ENCODE peak calls at places on chromosomes 16 and 17, in nine cellular contexts. One of them, this sample, is unnamed.

GRCh38 chr17:41334899-41335298 is 15.7 kb downstream of the KRT33A start:
- DNase-seq in cardiac fibroblast: no peak
- DNase-seq in neural progenitor cell: no peak
- DNase-seq in lung: no peak
- DNase-seq in choroid plexus epithelial cell: no peak
- DNase-seq in dorsolateral prefrontal cortex: no peak
- DNase-seq in fibroblast of lung: no peak
- DNase-seq in AG04450: no peak
- DNase-seq in mucosa of descending colon: no peak
- DNase-seq in this sample: no peak

GRCh38 chr16:56450275-56450889 is 750 bp downstream of the NUDT21 start:
- DNase-seq in mucosa of descending colon: no peak
- DNase-seq in fibroblast of lung: peak
- DNase-seq in dorsolateral prefrontal cortex: no peak
- DNase-seq in choroid plexus epithelial cell: peak
- DNase-seq in AG04450: no peak
- DNase-seq in lung: no peak
- DNase-seq in cardiac fibroblast: peak
- DNase-seq in neural progenitor cell: peak
- DNase-seq in this sample: peak

GRCh38 chr17:78991906-78992532 is 12.3 kb upstream of the LGALS3BP start:
- DNase-seq in cardiac fibroblast: no peak
- DNase-seq in fibroblast of lung: no peak
- DNase-seq in mucosa of descending colon: no peak
- DNase-seq in AG04450: no peak
- DNase-seq in neural progenitor cell: no peak
- DNase-seq in dorsolateral prefrontal cortex: peak
- DNase-seq in choroid plexus epithelial cell: no peak
- DNase-seq in lung: no peak
- DNase-seq in this sample: no peak

GRCh38 chr16:54128629-54129230 is 157.9 kb downstream of the IRX3 start:
- DNase-seq in mucosa of descending colon: no peak
- DNase-seq in fibroblast of lung: no peak
- DNase-seq in AG04450: no peak
- DNase-seq in choroid plexus epithelial cell: no peak
- DNase-seq in lung: no peak
- DNase-seq in neural progenitor cell: no peak
- DNase-seq in cardiac fibroblast: peak
- DNase-seq in dorsolateral prefrontal cortex: no peak
- DNase-seq in this sample: no peak

GRCh38 chr17:56918916-56919315 is 5.1 kb upstream of the TRIM25 start:
- DNase-seq in choroid plexus epithelial cell: peak
- DNase-seq in dorsolateral prefrontal cortex: no peak
- DNase-seq in lung: no peak
- DNase-seq in neural progenitor cell: no peak
- DNase-seq in AG04450: no peak
- DNase-seq in cardiac fibroblast: peak
- DNase-seq in fibroblast of lung: peak
- DNase-seq in mucosa of descending colon: no peak
- DNase-seq in this sample: peak

GRCh38 chr17:76926237-76926866 is 58.1 kb downstream of the MGAT5B start:
- DNase-seq in neural progenitor cell: no peak
- DNase-seq in dorsolateral prefrontal cortex: no peak
- DNase-seq in mucosa of descending colon: no peak
- DNase-seq in lung: no peak
- DNase-seq in AG04450: no peak
- DNase-seq in fibroblast of lung: no peak
- DNase-seq in cardiac fibroblast: no peak
- DNase-seq in choroid plexus epithelial cell: no peak
- DNase-seq in this sample: no peak

GRCh38 chr17:42667088-42667951 is 8.2 kb downstream of the TUBG2 start:
- DNase-seq in lung: peak
- DNase-seq in dorsolateral prefrontal cortex: peak
- DNase-seq in cardiac fibroblast: peak
- DNase-seq in mucosa of descending colon: peak
- DNase-seq in AG04450: no peak
- DNase-seq in fibroblast of lung: peak
- DNase-seq in neural progenitor cell: no peak
- DNase-seq in choroid plexus epithelial cell: peak
- DNase-seq in this sample: peak

GRCh38 chr16:8660841-8661301 is 13.5 kb upstream of the ABAT start:
- DNase-seq in cardiac fibroblast: peak
- DNase-seq in AG04450: peak
- DNase-seq in lung: peak
- DNase-seq in mucosa of descending colon: peak
- DNase-seq in choroid plexus epithelial cell: peak
- DNase-seq in neural progenitor cell: peak
- DNase-seq in dorsolateral prefrontal cortex: peak
- DNase-seq in fibroblast of lung: peak
- DNase-seq in this sample: peak

GRCh38 chr16:30660424-30661251 is 2.4 kb downstream of the FBRS start:
- DNase-seq in choroid plexus epithelial cell: peak
- DNase-seq in neural progenitor cell: no peak
- DNase-seq in cardiac fibroblast: peak
- DNase-seq in fibroblast of lung: no peak
- DNase-seq in lung: no peak
- DNase-seq in dorsolateral prefrontal cortex: no peak
- DNase-seq in AG04450: no peak
- DNase-seq in mucosa of descending colon: peak
- DNase-seq in this sample: no peak

GRCh38 chr16:50196736-50197135 is 43.6 kb downstream of the TENT4B start:
- DNase-seq in lung: no peak
- DNase-seq in dorsolateral prefrontal cortex: no peak
- DNase-seq in neural progenitor cell: no peak
- DNase-seq in AG04450: no peak
- DNase-seq in fibroblast of lung: peak
- DNase-seq in mucosa of descending colon: no peak
- DNase-seq in choroid plexus epithelial cell: peak
- DNase-seq in cardiac fibroblast: peak
- DNase-seq in this sample: peak

GRCh38 chr16:64771273-64771672 is 350.6 kb downstream of the CDH11 start:
- DNase-seq in AG04450: no peak
- DNase-seq in dorsolateral prefrontal cortex: peak
- DNase-seq in fibroblast of lung: no peak
- DNase-seq in neural progenitor cell: no peak
- DNase-seq in choroid plexus epithelial cell: no peak
- DNase-seq in lung: no peak
- DNase-seq in mucosa of descending colon: peak
- DNase-seq in cardiac fibroblast: no peak
- DNase-seq in this sample: no peak

GRCh38 chr17:40350410-40351184 is 13.9 kb downstream of the GJD3 start:
- DNase-seq in neural progenitor cell: peak
- DNase-seq in dorsolateral prefrontal cortex: no peak
- DNase-seq in AG04450: no peak
- DNase-seq in lung: no peak
- DNase-seq in mucosa of descending colon: no peak
- DNase-seq in choroid plexus epithelial cell: no peak
- DNase-seq in fibroblast of lung: no peak
- DNase-seq in cardiac fibroblast: peak
- DNase-seq in this sample: no peak

GRCh38 chr17:75153854-75154194 is 488 bp downstream of the JPT1 start:
- DNase-seq in choroid plexus epithelial cell: no peak
- DNase-seq in fibroblast of lung: no peak
- DNase-seq in mucosa of descending colon: peak
- DNase-seq in AG04450: no peak
- DNase-seq in lung: no peak
- DNase-seq in dorsolateral prefrontal cortex: peak
- DNase-seq in cardiac fibroblast: no peak
- DNase-seq in neural progenitor cell: no peak
- DNase-seq in this sample: no peak

GRCh38 chr17:9893606-9894005 is 11.5 kb downstream of the RCVRN start:
- DNase-seq in mucosa of descending colon: no peak
- DNase-seq in AG04450: no peak
- DNase-seq in fibroblast of lung: no peak
- DNase-seq in choroid plexus epithelial cell: peak
- DNase-seq in dorsolateral prefrontal cortex: no peak
- DNase-seq in cardiac fibroblast: no peak
- DNase-seq in lung: no peak
- DNase-seq in neural progenitor cell: no peak
- DNase-seq in this sample: peak

GRCh38 chr17:14337596-14338079 is 36.8 kb downstream of the HS3ST3B1 start:
- DNase-seq in dorsolateral prefrontal cortex: no peak
- DNase-seq in AG04450: no peak
- DNase-seq in cardiac fibroblast: no peak
- DNase-seq in fibroblast of lung: no peak
- DNase-seq in lung: no peak
- DNase-seq in mucosa of descending colon: no peak
- DNase-seq in choroid plexus epithelial cell: no peak
- DNase-seq in neural progenitor cell: no peak
- DNase-seq in this sample: no peak

GRCh38 chr16:12155235-12155634 is 178.7 kb downstream of the SNX29 start:
- DNase-seq in cardiac fibroblast: no peak
- DNase-seq in dorsolateral prefrontal cortex: no peak
- DNase-seq in mucosa of descending colon: no peak
- DNase-seq in lung: no peak
- DNase-seq in neural progenitor cell: no peak
- DNase-seq in choroid plexus epithelial cell: no peak
- DNase-seq in AG04450: no peak
- DNase-seq in fibroblast of lung: no peak
- DNase-seq in this sample: no peak
- TF ChIP-seq CTCF in cardiac fibroblast: no peak
- TF ChIP-seq CTCF in dorsolateral prefrontal cortex: no peak
- TF ChIP-seq CTCF in mucosa of descending colon: no peak
- TF ChIP-seq CTCF in lung: no peak
- TF ChIP-seq CTCF in neural progenitor cell: no peak
- TF ChIP-seq CTCF in choroid plexus epithelial cell: no peak
- TF ChIP-seq CTCF in AG04450: no peak
- TF ChIP-seq CTCF in fibroblast of lung: no peak
- TF ChIP-seq CTCF in this sample: no peak

GRCh38 chr16:68662035-68662434 is 16.9 kb downstream of the CDH3 start:
- DNase-seq in lung: no peak
- DNase-seq in cardiac fibroblast: no peak
- DNase-seq in neural progenitor cell: no peak
- DNase-seq in AG04450: no peak
- DNase-seq in fibroblast of lung: no peak
- DNase-seq in dorsolateral prefrontal cortex: no peak
- DNase-seq in mucosa of descending colon: no peak
- DNase-seq in choroid plexus epithelial cell: no peak
- DNase-seq in this sample: no peak

GRCh38 chr16:68656771-68657170 is 11.7 kb downstream of the CDH3 start:
- DNase-seq in choroid plexus epithelial cell: no peak
- DNase-seq in fibroblast of lung: no peak
- DNase-seq in AG04450: no peak
- DNase-seq in lung: no peak
- DNase-seq in cardiac fibroblast: no peak
- DNase-seq in dorsolateral prefrontal cortex: no peak
- DNase-seq in mucosa of descending colon: no peak
- DNase-seq in neural progenitor cell: peak
- DNase-seq in this sample: no peak

GRCh38 chr16:68655806-68656205 is 10.7 kb downstream of the CDH3 start:
- DNase-seq in mucosa of descending colon: no peak
- DNase-seq in dorsolateral prefrontal cortex: no peak
- DNase-seq in cardiac fibroblast: no peak
- DNase-seq in lung: no peak
- DNase-seq in choroid plexus epithelial cell: no peak
- DNase-seq in fibroblast of lung: no peak
- DNase-seq in neural progenitor cell: no peak
- DNase-seq in AG04450: no peak
- DNase-seq in this sample: no peak

GRCh38 chr16:68658974-68659360 is 13.9 kb downstream of the CDH3 start:
- DNase-seq in lung: no peak
- DNase-seq in AG04450: no peak
- DNase-seq in neural progenitor cell: no peak
- DNase-seq in dorsolateral prefrontal cortex: no peak
- DNase-seq in mucosa of descending colon: no peak
- DNase-seq in choroid plexus epithelial cell: no peak
- DNase-seq in cardiac fibroblast: no peak
- DNase-seq in fibroblast of lung: no peak
- DNase-seq in this sample: no peak

GRCh38 chr16:68658258-68658973 is 13.3 kb downstream of the CDH3 start:
- DNase-seq in AG04450: no peak
- DNase-seq in neural progenitor cell: peak
- DNase-seq in cardiac fibroblast: peak
- DNase-seq in choroid plexus epithelial cell: peak
- DNase-seq in mucosa of descending colon: no peak
- DNase-seq in fibroblast of lung: peak
- DNase-seq in lung: peak
- DNase-seq in dorsolateral prefrontal cortex: no peak
- DNase-seq in this sample: peak
- H3K4me3 ChIP-seq in AG04450: no peak
- H3K4me3 ChIP-seq in neural progenitor cell: no peak
- H3K4me3 ChIP-seq in cardiac fibroblast: no peak
- H3K4me3 ChIP-seq in choroid plexus epithelial cell: no peak
- H3K4me3 ChIP-seq in mucosa of descending colon: no peak
- H3K4me3 ChIP-seq in fibroblast of lung: no peak
- H3K4me3 ChIP-seq in lung: no peak
- H3K4me3 ChIP-seq in dorsolateral prefrontal cortex: no peak
- H3K4me3 ChIP-seq in this sample: no peak

GRCh38 chr16:84036131-84036530 is 6.5 kb downstream of the SLC38A8 start:
- DNase-seq in AG04450: no peak
- DNase-seq in dorsolateral prefrontal cortex: no peak
- DNase-seq in lung: no peak
- DNase-seq in fibroblast of lung: no peak
- DNase-seq in cardiac fibroblast: no peak
- DNase-seq in neural progenitor cell: no peak
- DNase-seq in choroid plexus epithelial cell: no peak
- DNase-seq in mucosa of descending colon: no peak
- DNase-seq in this sample: no peak
- TF ChIP-seq CTCF in AG04450: no peak
- TF ChIP-seq CTCF in dorsolateral prefrontal cortex: no peak
- TF ChIP-seq CTCF in lung: no peak
- TF ChIP-seq CTCF in fibroblast of lung: no peak
- TF ChIP-seq CTCF in cardiac fibroblast: no peak
- TF ChIP-seq CTCF in neural progenitor cell: no peak
- TF ChIP-seq CTCF in choroid plexus epithelial cell: no peak
- TF ChIP-seq CTCF in mucosa of descending colon: no peak
- TF ChIP-seq CTCF in this sample: no peak

GRCh38 chr16:2912330-2913199 is 834 bp downstream of the FLYWCH1 start:
- DNase-seq in cardiac fibroblast: peak
- DNase-seq in lung: no peak
- DNase-seq in neural progenitor cell: peak
- DNase-seq in AG04450: peak
- DNase-seq in mucosa of descending colon: peak
- DNase-seq in dorsolateral prefrontal cortex: no peak
- DNase-seq in fibroblast of lung: peak
- DNase-seq in choroid plexus epithelial cell: peak
- DNase-seq in this sample: peak

GRCh38 chr16:2914233-2914632 is 2.5 kb downstream of the FLYWCH1 start:
- DNase-seq in mucosa of descending colon: no peak
- DNase-seq in neural progenitor cell: no peak
- DNase-seq in dorsolateral prefrontal cortex: no peak
- DNase-seq in choroid plexus epithelial cell: no peak
- DNase-seq in cardiac fibroblast: no peak
- DNase-seq in AG04450: no peak
- DNase-seq in fibroblast of lung: no peak
- DNase-seq in lung: no peak
- DNase-seq in this sample: no peak

GRCh38 chr16:2911580-2912329 is at the start of gene FLYWCH1:
- DNase-seq in neural progenitor cell: peak
- DNase-seq in fibroblast of lung: peak
- DNase-seq in lung: peak
- DNase-seq in dorsolateral prefrontal cortex: peak
- DNase-seq in AG04450: peak
- DNase-seq in choroid plexus epithelial cell: peak
- DNase-seq in cardiac fibroblast: peak
- DNase-seq in mucosa of descending colon: peak
- DNase-seq in this sample: peak

GRCh38 chr16:2915196-2915929 is 3.6 kb downstream of the FLYWCH1 start:
- DNase-seq in cardiac fibroblast: peak
- DNase-seq in fibroblast of lung: no peak
- DNase-seq in AG04450: no peak
- DNase-seq in neural progenitor cell: no peak
- DNase-seq in dorsolateral prefrontal cortex: no peak
- DNase-seq in mucosa of descending colon: no peak
- DNase-seq in lung: no peak
- DNase-seq in choroid plexus epithelial cell: no peak
- DNase-seq in this sample: no peak

GRCh38 chr16:2913603-2914002 is 1.9 kb downstream of the FLYWCH1 start:
- DNase-seq in dorsolateral prefrontal cortex: no peak
- DNase-seq in AG04450: no peak
- DNase-seq in cardiac fibroblast: no peak
- DNase-seq in neural progenitor cell: no peak
- DNase-seq in choroid plexus epithelial cell: no peak
- DNase-seq in mucosa of descending colon: no peak
- DNase-seq in lung: no peak
- DNase-seq in fibroblast of lung: no peak
- DNase-seq in this sample: no peak
- H3K4me3 ChIP-seq in dorsolateral prefrontal cortex: peak
- H3K4me3 ChIP-seq in AG04450: peak
- H3K4me3 ChIP-seq in cardiac fibroblast: no peak
- H3K4me3 ChIP-seq in neural progenitor cell: no peak
- H3K4me3 ChIP-seq in choroid plexus epithelial cell: no peak
- H3K4me3 ChIP-seq in mucosa of descending colon: no peak
- H3K4me3 ChIP-seq in lung: no peak
- H3K4me3 ChIP-seq in fibroblast of lung: no peak
- H3K4me3 ChIP-seq in this sample: peak